ENCODE peak calls at places on chromosomes 12 and 14, in eight cellular contexts. P is AG10803, Z is GM13977, M is left ventricle myocardium inferior, Q is HepG2, O is MM.1S, Y is BE2C, D is progenitor cell of endocrine pancreas. I is an unnamed sample.

GRCh38 chr14:32201816-32202467 is at the start of gene RNU6-7:
- DNase-seq in P (no peak), Q (peak), M (peak), Y (peak), O (no peak), D (peak), Z (no peak), I (no peak)

GRCh38 chr14:73633115-73633514 is 11.7 kb upstream of the DNAL1 start:
- DNase-seq in D (no peak), Y (no peak), P (no peak), Q (no peak), M (no peak), Z (no peak), O (peak), I (no peak)

GRCh38 chr12:27207626-27208413 is 36.3 kb upstream of the STK38L start:
- DNase-seq in D (no peak), Q (no peak), M (no peak), O (peak), Z (peak), P (peak), Y (no peak), I (peak)

GRCh38 chr14:21525571-21525970 is 575 bp downstream of the SALL2 start:
- DNase-seq in P (no peak), Z (no peak), O (no peak), Y (no peak), M (no peak), Q (no peak), D (no peak), I (no peak)

GRCh38 chr12:51549637-51550036 is 41.4 kb upstream of the SCN8A start:
- DNase-seq in Z (no peak), P (peak), Q (no peak), O (no peak), D (no peak), Y (no peak), M (no peak), I (no peak)

GRCh38 chr12:122845865-122846621 is 10.8 kb downstream of the HIP1R start:
- DNase-seq in D (no peak), Z (no peak), Y (no peak), Q (no peak), P (no peak), M (no peak), O (no peak), I (no peak)

GRCh38 chr14:28461379-28461778 is 305.2 kb upstream of the FOXG1 start:
- DNase-seq in M (no peak), D (no peak), Z (no peak), Q (no peak), O (no peak), P (no peak), Y (no peak), I (no peak)

GRCh38 chr14:72740504-72740961 is 153.4 kb downstream of the DPF3 start:
- DNase-seq in Q (no peak), Y (no peak), D (no peak), Z (no peak), M (no peak), O (no peak), P (no peak), I (no peak)

GRCh38 chr12:116731801-116732200 is 6.1 kb downstream of the SPRING1 start:
- DNase-seq in M (no peak), Q (no peak), Z (no peak), Y (no peak), P (no peak), O (no peak), D (no peak), I (no peak)

GRCh38 chr12:49032276-49032675 is 13.7 kb upstream of the PRKAG1 start:
- DNase-seq in Y (no peak), M (no peak), O (no peak), Z (no peak), P (no peak), D (no peak), Q (no peak), I (no peak)

GRCh38 chr12:13339538-13339937 is 143.0 kb downstream of the EMP1 start:
- DNase-seq in Z (no peak), M (no peak), P (peak), O (no peak), D (no peak), Y (peak), Q (peak), I (no peak)

GRCh38 chr12:128872303-128872702 is 19.0 kb downstream of the GLT1D1 start:
- DNase-seq in D (no peak), Q (no peak), Z (no peak), P (no peak), Y (no peak), O (no peak), M (no peak), I (no peak)

GRCh38 chr12:123149088-123149827 is 1.6 kb downstream of the PITPNM2 start:
- DNase-seq in Y (no peak), O (no peak), Z (no peak), D (no peak), P (no peak), Q (no peak), M (no peak), I (no peak)

GRCh38 chr12:3061129-3061857 is 15.9 kb upstream of the TSPAN9 start:
- DNase-seq in P (peak), D (no peak), Z (no peak), Y (no peak), M (no peak), O (no peak), Q (no peak), I (no peak)

GRCh38 chr12:24901975-24902461 is 46.9 kb downstream of the BCAT1 start:
- DNase-seq in Y (peak), O (no peak), Q (no peak), Z (peak), M (no peak), D (peak), P (no peak), I (peak)

GRCh38 chr14:89755816-89756215 is 198.7 kb downstream of the EFCAB11 start:
- DNase-seq in O (no peak), M (peak), D (no peak), Q (no peak), P (no peak), Y (no peak), Z (no peak), I (no peak)

GRCh38 chr12:5430639-5431603 is 987 bp upstream of the NTF3 start:
- DNase-seq in Q (no peak), M (no peak), Z (no peak), Y (no peak), O (no peak), P (no peak), D (no peak), I (no peak)

GRCh38 chr14:31990959-31991541 is 86.1 kb upstream of the ARHGAP5 start:
- DNase-seq in Q (peak), D (no peak), Y (no peak), Z (no peak), M (no peak), P (peak), O (no peak), I (no peak)

DNA sequence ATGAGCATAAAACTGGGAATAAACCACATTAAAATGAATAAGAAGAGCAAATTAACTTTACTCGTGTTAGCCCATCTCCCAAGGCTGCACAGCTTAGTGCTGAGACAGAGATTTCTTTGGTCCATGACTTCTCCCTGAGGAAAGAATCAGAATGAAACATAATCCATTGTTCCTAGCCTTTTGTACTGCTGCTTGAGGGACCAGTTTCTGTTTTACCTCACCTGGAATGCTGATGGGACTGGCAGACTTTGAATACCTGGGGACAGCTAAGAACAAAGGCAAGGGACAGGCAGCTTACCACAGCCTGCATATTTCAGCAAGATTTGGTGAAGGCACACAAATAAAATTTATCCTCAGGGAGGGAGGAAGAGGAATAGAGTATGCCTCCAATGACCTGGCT is 401.6 kb downstream of the CCDC91 start:
- DNase-seq in D (no peak), Q (no peak), M (no peak), O (no peak), P (no peak), Y (no peak), Z (no peak), I (no peak)
- TF ChIP-seq CTCF in D (no peak), Q (no peak), M (no peak), O (no peak), P (no peak), Y (no peak), Z (no peak), I (no peak)

GRCh38 chr14:30214456-30215090 is 286.9 kb upstream of the PRKD1 start:
- DNase-seq in Q (peak), Z (peak), O (peak), Y (peak), P (peak), D (no peak), M (no peak), I (peak)
- TF ChIP-seq CTCF in Q (peak), Z (peak), O (peak), Y (peak), P (peak), D (peak), M (peak), I (no peak)

GRCh38 chr12:20624718-20625117 is 70.4 kb upstream of the SLCO1C1 start:
- DNase-seq in Y (peak), M (no peak), Q (peak), D (no peak), Z (no peak), P (peak), O (no peak), I (no peak)
- TF ChIP-seq CTCF in Y (peak), M (peak), Q (peak), D (peak), Z (no peak), P (peak), O (no peak), I (no peak)

GRCh38 chr14:93941293-93941910 is 14.3 kb downstream of the FAM181A start:
- DNase-seq in Q (no peak), Z (no peak), O (no peak), D (no peak), M (no peak), Y (no peak), P (peak), I (no peak)

GRCh38 chr14:93943930-93944329 is 16.8 kb downstream of the FAM181A start:
- DNase-seq in D (no peak), P (no peak), Y (no peak), O (no peak), Q (no peak), Z (no peak), M (no peak), I (no peak)

GRCh38 chr14:93945070-93945399 is 17.9 kb downstream of the FAM181A start:
- DNase-seq in Z (no peak), P (no peak), M (no peak), Q (no peak), D (no peak), Y (no peak), O (no peak), I (no peak)

GRCh38 chr14:93944348-93945069 is 17.4 kb downstream of the FAM181A start:
- DNase-seq in D (no peak), M (no peak), P (no peak), O (no peak), Q (no peak), Z (no peak), Y (no peak), I (no peak)

DNA sequence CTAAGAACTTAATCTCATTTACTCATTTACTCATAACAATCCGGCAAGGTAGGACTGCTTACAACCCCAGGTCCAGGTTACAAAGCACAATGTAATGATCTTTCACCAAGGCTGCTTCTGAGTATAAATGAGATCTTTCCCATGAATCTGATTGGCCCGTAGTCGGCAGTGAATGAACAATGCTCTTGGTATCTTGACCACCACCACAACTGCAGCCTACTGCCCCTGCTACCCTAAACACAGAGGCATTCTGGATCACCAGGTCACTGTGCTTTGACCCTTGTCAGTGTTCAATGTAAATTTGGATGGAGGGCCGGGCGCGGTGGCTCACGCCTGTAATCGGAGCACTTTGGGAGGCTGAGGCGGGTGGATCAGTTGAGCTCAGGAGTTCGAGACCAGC is 15.9 kb downstream of the FAM181A start:
- DNase-seq in P (no peak), O (no peak), Y (no peak), Q (no peak), Z (no peak), D (no peak), M (no peak), I (no peak)
- TF ChIP-seq CTCF in P (no peak), O (no peak), Y (no peak), Q (no peak), Z (no peak), D (no peak), M (no peak), I (no peak)

GRCh38 chr14:59133202-59133601 is 55.3 kb upstream of the DAAM1 start:
- DNase-seq in M (no peak), Q (no peak), O (no peak), D (no peak), P (no peak), Y (no peak), Z (no peak), I (no peak)
- TF ChIP-seq CTCF in M (peak), Q (peak), O (no peak), D (no peak), P (peak), Y (peak), Z (peak), I (no peak)

DNA sequence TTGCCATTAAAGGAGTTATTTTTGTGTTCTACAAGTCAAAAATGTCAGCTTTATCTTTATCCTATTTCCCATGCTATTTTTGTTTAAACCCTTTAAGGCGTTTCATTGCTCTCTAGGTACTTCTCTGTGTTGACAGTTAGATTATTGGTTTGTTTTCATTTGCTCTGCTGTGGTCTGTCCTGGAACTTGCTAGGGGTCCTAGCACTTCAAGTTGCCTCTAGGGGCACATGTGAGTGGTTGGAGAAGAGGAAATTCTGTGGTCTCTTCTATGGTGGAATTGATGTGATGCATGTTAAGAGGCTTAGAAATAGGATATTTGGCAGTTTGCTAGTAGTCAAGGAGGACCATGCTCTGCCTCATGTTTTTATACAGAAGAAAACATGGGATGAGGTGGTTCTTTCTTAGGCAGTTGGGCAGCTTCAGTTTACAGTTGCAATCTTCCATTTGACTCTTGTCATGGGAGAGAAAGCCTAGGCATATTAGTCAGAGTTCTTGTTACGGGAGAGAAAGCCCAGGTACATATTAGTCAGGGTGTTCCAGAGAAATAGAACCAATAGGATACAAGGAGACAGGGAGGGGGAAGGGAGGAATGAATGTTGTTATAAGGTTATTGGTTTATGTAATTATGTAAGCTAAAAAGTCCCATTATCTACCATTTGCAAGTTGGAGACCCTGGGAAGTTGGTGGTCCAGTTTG is 14.4 kb downstream of the TTLL5 start:
- DNase-seq in Z (no peak), D (no peak), Y (no peak), Q (no peak), O (no peak), P (no peak), M (no peak), I (no peak)
- TF ChIP-seq CTCF in Z (no peak), D (peak), Y (peak), Q (no peak), O (no peak), P (no peak), M (no peak), I (no peak)

GRCh38 chr14:63991833-63992232 is 139.0 kb downstream of the SYNE2 start:
- DNase-seq in M (no peak), P (no peak), Q (no peak), Z (no peak), O (no peak), D (no peak), Y (no peak), I (peak)

GRCh38 chr14:63992858-63993257 is 140.1 kb downstream of the SYNE2 start:
- DNase-seq in O (no peak), Z (no peak), M (no peak), Y (no peak), P (no peak), Q (no peak), D (no peak), I (no peak)

GRCh38 chr14:63995285-63995684 is 142.5 kb downstream of the SYNE2 start:
- DNase-seq in P (no peak), Q (no peak), Y (no peak), M (no peak), D (no peak), O (no peak), Z (no peak), I (no peak)

GRCh38 chr14:63996016-63996415 is 143.2 kb downstream of the SYNE2 start:
- DNase-seq in Q (no peak), P (no peak), Y (no peak), D (no peak), Z (no peak), O (no peak), M (no peak), I (no peak)

GRCh38 chr14:63993992-63994391 is 141.2 kb downstream of the SYNE2 start:
- DNase-seq in P (no peak), D (no peak), Z (no peak), Q (no peak), Y (no peak), M (no peak), O (no peak), I (no peak)
- TF ChIP-seq CTCF in P (peak), D (no peak), Z (peak), Q (no peak), Y (peak), M (peak), O (peak), I (no peak)

DNA sequence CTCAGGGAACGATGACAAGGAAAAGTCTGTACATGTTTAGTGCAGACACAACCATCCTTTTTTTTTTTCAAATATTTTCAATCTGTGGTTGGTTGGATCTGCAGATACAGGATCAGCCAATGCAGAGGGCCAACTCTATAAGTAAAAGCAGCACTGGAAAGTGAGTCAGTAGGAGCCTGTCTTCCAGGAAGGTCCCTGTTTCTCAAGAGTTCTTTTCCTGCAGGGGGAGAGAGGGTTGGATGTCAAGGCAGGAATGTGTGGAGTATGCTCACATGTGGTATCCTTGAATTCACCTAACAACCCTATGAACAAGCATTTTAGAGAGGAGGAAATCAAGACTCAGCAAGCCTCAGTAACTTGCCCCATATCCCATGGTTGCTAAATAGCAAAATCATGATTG is 409.1 kb downstream of the NPAS3 start:
- DNase-seq in M (no peak), Z (no peak), Q (no peak), D (no peak), O (no peak), P (peak), Y (no peak), I (no peak)
- TF ChIP-seq CTCF in M (no peak), Z (no peak), Q (no peak), D (no peak), O (no peak), P (no peak), Y (no peak), I (no peak)

GRCh38 chr14:99129998-99130397 is 142.0 kb downstream of the BCL11B start:
- DNase-seq in D (no peak), M (no peak), Z (no peak), P (no peak), Q (no peak), O (no peak), Y (no peak), I (no peak)
- TF ChIP-seq CTCF in D (no peak), M (no peak), Z (no peak), P (no peak), Q (no peak), O (no peak), Y (no peak), I (no peak)

GRCh38 chr12:17976202-17976601 is 113.8 kb downstream of the RERGL start:
- DNase-seq in Y (no peak), M (no peak), Q (no peak), P (no peak), Z (no peak), D (no peak), O (no peak), I (no peak)
- TF ChIP-seq CTCF in Y (peak), M (no peak), Q (peak), P (no peak), Z (peak), D (peak), O (peak), I (no peak)

I was measured in GM20000.